ENCODE peak calls at places on chromosomes 3 and 15, in four cellular contexts. One of them, this sample, is unnamed.
A peak's percentile ranks its signal among the peaks of the same experiment; 100 is the strongest.

GRCh38 chr3:141246224-141246957 is 14.8 kb downstream of the PXYLP1 start:
- DNase-seq in upper lobe of right lung: no peak
- DNase-seq in body of pancreas: peak; percentile 65
- DNase-seq in prostate gland: no peak
- DNase-seq in this sample: no peak

GRCh38 chr3:78050276-78051080 is 1010.6 kb downstream of the ROBO2 start:
- DNase-seq in upper lobe of right lung: no peak
- DNase-seq in body of pancreas: no peak
- DNase-seq in prostate gland: no peak
- DNase-seq in this sample: no peak

GRCh38 chr3:15427182-15427880 is at the start of the genes EAF1 and METTL6:
- DNase-seq in upper lobe of right lung: peak; percentile 94
- DNase-seq in body of pancreas: peak; percentile 80
- DNase-seq in prostate gland: peak; percentile 68
- DNase-seq in this sample: peak; percentile 68

GRCh38 chr15:89417206-89417725 is 79.1 kb downstream of the RHCG start:
- DNase-seq in upper lobe of right lung: peak; percentile 47
- DNase-seq in body of pancreas: no peak
- DNase-seq in prostate gland: no peak
- DNase-seq in this sample: no peak

GRCh38 chr15:68623301-68623892 is 44.6 kb downstream of the CORO2B start:
- DNase-seq in upper lobe of right lung: no peak
- DNase-seq in body of pancreas: no peak
- DNase-seq in prostate gland: no peak
- DNase-seq in this sample: no peak

GRCh38 chr15:52004806-52005205 is 14.2 kb upstream of the MAPK6 start:
- DNase-seq in upper lobe of right lung: no peak
- DNase-seq in body of pancreas: no peak
- DNase-seq in prostate gland: no peak
- DNase-seq in this sample: no peak

GRCh38 chr3:9178697-9179096 is 70.7 kb downstream of the SRGAP3 start:
- DNase-seq in upper lobe of right lung: no peak
- DNase-seq in body of pancreas: no peak
- DNase-seq in prostate gland: no peak
- DNase-seq in this sample: no peak

GRCh38 chr3:1442271-1442670 is 349.4 kb downstream of the CNTN6 start:
- DNase-seq in upper lobe of right lung: no peak
- DNase-seq in body of pancreas: no peak
- DNase-seq in prostate gland: no peak
- DNase-seq in this sample: no peak

GRCh38 chr15:67690936-67691335 is 134.4 kb upstream of the SKOR1 start:
- DNase-seq in upper lobe of right lung: no peak
- DNase-seq in body of pancreas: no peak
- DNase-seq in prostate gland: no peak
- DNase-seq in this sample: peak; percentile 61

GRCh38 chr3:16299746-16300145 is 34.7 kb downstream of the OXNAD1 start:
- DNase-seq in upper lobe of right lung: no peak
- DNase-seq in body of pancreas: no peak
- DNase-seq in prostate gland: no peak
- DNase-seq in this sample: no peak

GRCh38 chr3:44960387-44961026 is 15.5 kb downstream of the ZDHHC3 start:
- DNase-seq in upper lobe of right lung: no peak
- DNase-seq in body of pancreas: no peak
- DNase-seq in prostate gland: no peak
- DNase-seq in this sample: no peak

GRCh38 chr3:176951144-176951543 is 246.1 kb downstream of the TBL1XR1 start:
- DNase-seq in upper lobe of right lung: no peak
- DNase-seq in body of pancreas: no peak
- DNase-seq in prostate gland: no peak
- DNase-seq in this sample: no peak

GRCh38 chr15:75578948-75579908 is at the start of gene PTPN9:
- DNase-seq in upper lobe of right lung: peak; percentile 90
- DNase-seq in body of pancreas: peak; percentile 68
- DNase-seq in prostate gland: peak; percentile 71
- DNase-seq in this sample: peak; percentile 72
- H3K27ac ChIP-seq in upper lobe of right lung: peak within 1 kb of the TSS; percentile 93
- H3K27ac ChIP-seq in body of pancreas: peak within 1 kb of the TSS; percentile 79
- H3K27ac ChIP-seq in prostate gland: peak within 1 kb of the TSS; percentile 92
- H3K27ac ChIP-seq in this sample: peak within 1 kb of the TSS; percentile 49

GRCh38 chr3:104521606-104522336 is 844.9 kb upstream of the ALCAM start:
- DNase-seq in upper lobe of right lung: no peak
- DNase-seq in body of pancreas: no peak
- DNase-seq in prostate gland: no peak
- DNase-seq in this sample: no peak
- H3K4me3 ChIP-seq in upper lobe of right lung: no peak overlapping the region
- H3K4me3 ChIP-seq in body of pancreas: no peak overlapping the region
- H3K4me3 ChIP-seq in prostate gland: no peak overlapping the region
- H3K4me3 ChIP-seq in this sample: no peak overlapping the region

GRCh38 chr15:45867281-45867680 is 232.5 kb downstream of the SQOR start:
- DNase-seq in upper lobe of right lung: no peak
- DNase-seq in body of pancreas: no peak
- DNase-seq in prostate gland: no peak
- DNase-seq in this sample: no peak
- H3K27ac ChIP-seq in upper lobe of right lung: no peak overlapping the region
- H3K27ac ChIP-seq in body of pancreas: no peak overlapping the region
- H3K27ac ChIP-seq in prostate gland: no peak overlapping the region
- H3K27ac ChIP-seq in this sample: no peak overlapping the region

GRCh38 chr15:23069496-23070166 is 30.3 kb upstream of the TUBGCP5 start:
- DNase-seq in upper lobe of right lung: no peak
- DNase-seq in body of pancreas: no peak
- DNase-seq in prostate gland: no peak
- DNase-seq in this sample: no peak
- H3K4me3 ChIP-seq in upper lobe of right lung: no peak overlapping the region
- H3K4me3 ChIP-seq in body of pancreas: no peak overlapping the region
- H3K4me3 ChIP-seq in prostate gland: no peak overlapping the region
- H3K4me3 ChIP-seq in this sample: no peak overlapping the region

GRCh38 chr3:108153451-108153981 is 62.7 kb upstream of the CD47 start:
- DNase-seq in upper lobe of right lung: no peak
- DNase-seq in body of pancreas: peak; percentile 63
- DNase-seq in prostate gland: peak; percentile 11
- DNase-seq in this sample: peak; percentile 62

GRCh38 chr3:108156312-108156853 is 65.6 kb upstream of the CD47 start:
- DNase-seq in upper lobe of right lung: no peak
- DNase-seq in body of pancreas: no peak
- DNase-seq in prostate gland: no peak
- DNase-seq in this sample: no peak

GRCh38 chr3:108150200-108150599 is 59.4 kb upstream of the CD47 start:
- DNase-seq in upper lobe of right lung: no peak
- DNase-seq in body of pancreas: no peak
- DNase-seq in prostate gland: no peak
- DNase-seq in this sample: no peak

GRCh38 chr3:108157275-108157674 is 64.9 kb downstream of the IFT57 start:
- DNase-seq in upper lobe of right lung: no peak
- DNase-seq in body of pancreas: no peak
- DNase-seq in prostate gland: no peak
- DNase-seq in this sample: no peak

DNA sequence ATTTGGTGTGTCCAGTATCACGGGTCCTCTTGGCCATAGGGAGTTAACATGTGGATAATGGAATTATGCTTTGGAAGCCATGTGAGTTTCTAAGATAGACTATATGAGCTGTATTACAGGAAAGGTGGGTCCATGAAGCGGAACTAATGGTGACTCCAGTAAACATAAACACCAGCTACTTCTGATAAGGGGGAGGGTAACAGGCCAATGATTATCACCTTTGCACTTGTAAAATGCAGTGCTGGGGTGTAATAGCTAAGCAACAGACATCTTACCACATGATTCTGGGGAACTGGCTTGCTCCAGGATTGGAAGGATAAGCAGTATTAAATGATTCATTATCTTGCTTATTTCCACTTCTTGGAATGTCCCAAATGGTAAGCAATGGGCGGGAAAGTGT is 61.4 kb upstream of the CD47 start:
- DNase-seq in upper lobe of right lung: no peak
- DNase-seq in body of pancreas: no peak
- DNase-seq in prostate gland: no peak
- DNase-seq in this sample: no peak
- H3K27ac ChIP-seq in upper lobe of right lung: no peak overlapping the region
- H3K27ac ChIP-seq in body of pancreas: no peak overlapping the region
- H3K27ac ChIP-seq in prostate gland: no peak overlapping the region
- H3K27ac ChIP-seq in this sample: no peak overlapping the region

DNA sequence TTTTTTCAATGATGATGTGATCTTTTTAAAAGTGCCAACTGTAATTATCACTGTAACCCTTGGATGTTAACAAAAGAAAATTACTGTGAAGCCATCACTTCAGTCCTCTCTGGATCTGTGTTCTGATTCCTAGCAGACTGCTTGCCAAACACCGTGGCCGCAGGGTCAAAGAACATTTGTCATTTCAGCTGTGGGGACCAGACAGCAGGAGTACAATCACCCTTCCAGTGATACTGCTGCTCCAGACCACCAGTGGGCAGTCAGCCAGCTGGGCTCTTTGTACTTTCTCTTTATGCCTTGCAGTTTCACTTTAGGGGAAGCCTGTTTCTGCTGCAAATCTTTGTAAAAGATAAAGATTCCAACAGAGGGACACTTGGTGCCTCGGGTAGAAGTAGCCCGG is 770.0 kb downstream of the GRM7 start:
- DNase-seq in upper lobe of right lung: no peak
- DNase-seq in body of pancreas: peak; percentile 18
- DNase-seq in prostate gland: no peak
- DNase-seq in this sample: peak; percentile 2
- H3K4me3 ChIP-seq in upper lobe of right lung: no peak overlapping the region
- H3K4me3 ChIP-seq in body of pancreas: no peak overlapping the region
- H3K4me3 ChIP-seq in prostate gland: no peak overlapping the region
- H3K4me3 ChIP-seq in this sample: no peak overlapping the region

DNA sequence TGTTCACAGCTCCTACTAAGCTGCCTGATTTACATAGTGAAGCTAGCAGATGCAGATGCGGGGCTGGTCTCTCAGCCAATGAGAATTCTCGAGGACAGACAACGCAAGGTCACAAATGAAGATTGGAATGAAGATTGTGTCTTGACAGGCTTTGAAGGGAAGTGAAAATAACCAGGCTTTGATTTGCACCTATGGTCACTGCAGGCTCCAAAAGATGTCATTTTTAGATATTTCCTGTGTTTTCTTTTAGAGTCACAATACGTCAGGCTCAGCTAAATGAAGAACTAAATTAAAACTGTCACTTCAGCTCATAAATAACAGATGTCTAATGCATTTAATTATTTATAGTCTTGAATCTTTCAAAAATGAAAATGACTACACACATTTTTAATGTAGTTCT is 99.4 kb downstream of the SQOR start:
- DNase-seq in upper lobe of right lung: no peak
- DNase-seq in body of pancreas: no peak
- DNase-seq in prostate gland: no peak
- DNase-seq in this sample: no peak
- H3K27ac ChIP-seq in upper lobe of right lung: no peak overlapping the region
- H3K27ac ChIP-seq in body of pancreas: no peak overlapping the region
- H3K27ac ChIP-seq in prostate gland: no peak overlapping the region
- H3K27ac ChIP-seq in this sample: no peak overlapping the region